ENCODE peak calls at places on chromosomes 12 and 14, in seven cellular contexts. C is psoas muscle; A is A549; G is CD4-positive, alpha-beta T cell; V is dorsolateral prefrontal cortex; L is effector memory CD4-positive, alpha-beta T cell; F is IMR-90. K is an unnamed sample.

GRCh38 chr14:31261859-31262739 is 54.5 kb upstream of the HECTD1 start:
- DNase-seq in C (peak), A (no peak), G (no peak), V (no peak), L (no peak), F (peak), K (no peak)

GRCh38 chr12:129304532-129304931 is 451.3 kb downstream of the GLT1D1 start:
- DNase-seq in C (no peak), A (no peak), G (no peak), V (no peak), L (no peak), F (no peak), K (no peak)

GRCh38 chr12:24584032-24584675 is 364.7 kb downstream of the BCAT1 start:
- DNase-seq in C (no peak), A (no peak), G (no peak), V (no peak), L (no peak), F (no peak), K (no peak)

GRCh38 chr12:80044694-80045046 is 54.7 kb upstream of the OTOGL start:
- DNase-seq in C (no peak), A (no peak), G (no peak), V (no peak), L (no peak), F (peak), K (no peak)

GRCh38 chr12:52582971-52583456 is 9.4 kb upstream of the KRT74 start:
- DNase-seq in C (peak), A (peak), G (peak), V (no peak), L (peak), F (peak), K (peak)

GRCh38 chr14:31043379-31043778 is 17.2 kb upstream of the STRN3 start:
- DNase-seq in C (no peak), A (no peak), G (no peak), V (no peak), L (no peak), F (no peak), K (no peak)

GRCh38 chr14:32724864-32725550 is 213.7 kb upstream of the NPAS3 start:
- DNase-seq in C (no peak), A (no peak), G (no peak), V (no peak), L (no peak), F (peak), K (no peak)

GRCh38 chr14:55625481-55625880 is 45.5 kb downstream of the KTN1 start:
- DNase-seq in C (no peak), A (no peak), G (no peak), V (no peak), L (no peak), F (no peak), K (no peak)

GRCh38 chr14:40122978-40123648 is 690.9 kb upstream of the FBXO33 start:
- DNase-seq in C (no peak), A (no peak), G (no peak), V (no peak), L (no peak), F (no peak), K (no peak)

GRCh38 chr14:102620413-102620812 is 28.0 kb downstream of the RCOR1 start:
- DNase-seq in C (no peak), A (no peak), G (no peak), V (no peak), L (no peak), F (peak), K (no peak)

GRCh38 chr12:125657681-125658080 is 592.4 kb downstream of the AACS start:
- DNase-seq in C (no peak), A (no peak), G (no peak), V (no peak), L (no peak), F (no peak), K (no peak)

GRCh38 chr14:97177016-97177415 is 379.8 kb downstream of the VRK1 start:
- DNase-seq in C (no peak), A (peak), G (peak), V (no peak), L (no peak), F (no peak), K (no peak)

GRCh38 chr12:22543246-22544037 is 900 bp downstream of the C2CD5 start:
- DNase-seq in C (peak), A (no peak), G (peak), V (peak), L (peak), F (peak), K (no peak)

GRCh38 chr12:6752181-6752930 is 585 bp downstream of the MLF2 start:
- DNase-seq in C (no peak), A (peak), G (no peak), V (no peak), L (no peak), F (peak), K (no peak)

GRCh38 chr14:24156840-24157239 is 4.2 kb upstream of the IRF9 start:
- DNase-seq in C (no peak), A (no peak), G (no peak), V (no peak), L (no peak), F (no peak), K (no peak)

GRCh38 chr14:87615822-87616679 is 376.9 kb downstream of the GALC start:
- DNase-seq in C (peak), A (peak), G (no peak), V (peak), L (no peak), F (peak), K (no peak)

GRCh38 chr12:4824415-4824814 is 85.3 kb upstream of the KCNA1 start:
- DNase-seq in C (no peak), A (peak), G (no peak), V (no peak), L (no peak), F (peak), K (no peak)

GRCh38 chr14:60722836-60723217 is 1.3 kb downstream of the SIX4 start:
- DNase-seq in C (peak), A (peak), G (no peak), V (no peak), L (no peak), F (peak), K (no peak)

GRCh38 chr14:65926504-65926903 is 514.0 kb downstream of the FUT8 start:
- DNase-seq in C (no peak), A (no peak), G (no peak), V (no peak), L (no peak), F (no peak), K (no peak)

GRCh38 chr14:102883028-102883953 is 39.2 kb upstream of the AMN start:
- DNase-seq in C (no peak), A (no peak), G (no peak), V (no peak), L (no peak), F (no peak), K (no peak)

GRCh38 chr12:1246637-1247036 is 255.6 kb downstream of the ERC1 start:
- DNase-seq in C (no peak), A (no peak), G (no peak), V (no peak), L (no peak), F (no peak), K (no peak)

GRCh38 chr14:95092723-95093122 is 64.6 kb downstream of the DICER1 start:
- DNase-seq in C (no peak), A (no peak), G (no peak), V (no peak), L (no peak), F (no peak), K (no peak)

GRCh38 chr12:19183121-19183838 is 53.7 kb downstream of the PLEKHA5 start:
- DNase-seq in C (no peak), A (no peak), G (no peak), V (no peak), L (no peak), F (peak), K (no peak)

GRCh38 chr12:53066594-53066978 is 12.6 kb downstream of the SPRYD3 start:
- DNase-seq in C (peak), A (no peak), G (no peak), V (no peak), L (no peak), F (no peak), K (no peak)

GRCh38 chr12:84636801-84637285 is 275.8 kb downstream of the SLC6A15 start:
- DNase-seq in C (no peak), A (no peak), G (no peak), V (no peak), L (no peak), F (peak), K (no peak)

GRCh38 chr12:111435661-111436201 is 30.0 kb downstream of the SH2B3 start:
- DNase-seq in C (no peak), A (no peak), G (no peak), V (no peak), L (no peak), F (no peak), K (no peak)

GRCh38 chr12:1620093-1620492 is 8.9 kb upstream of the WNT5B start:
- DNase-seq in C (no peak), A (no peak), G (no peak), V (no peak), L (no peak), F (no peak), K (no peak)

GRCh38 chr14:22887990-22888378 is 5.0 kb downstream of the REM2 start:
- DNase-seq in C (no peak), A (no peak), G (no peak), V (no peak), L (no peak), F (no peak), K (peak)

GRCh38 chr14:73612339-73613045 is at the start of gene ACOT6:
- DNase-seq in C (peak), A (peak), G (peak), V (peak), L (peak), F (peak), K (peak)

GRCh38 chr12:109741286-109741969 is 27.8 kb downstream of the FAM222A start:
- DNase-seq in C (peak), A (no peak), G (no peak), V (peak), L (no peak), F (no peak), K (no peak)

GRCh38 chr12:23757541-23757962 is 191.9 kb downstream of the SOX5 start:
- DNase-seq in C (no peak), A (no peak), G (no peak), V (no peak), L (no peak), F (no peak), K (no peak)

GRCh38 chr12:66584673-66585072 is 94.2 kb downstream of the GRIP1 start:
- DNase-seq in C (no peak), A (no peak), G (no peak), V (no peak), L (no peak), F (no peak), K (no peak)

GRCh38 chr12:5273709-5274108 is 158.2 kb upstream of the NTF3 start:
- DNase-seq in C (no peak), A (no peak), G (no peak), V (no peak), L (no peak), F (no peak), K (no peak)

GRCh38 chr12:57090924-57091632 is 2.2 kb downstream of the NAB2 start:
- DNase-seq in C (peak), A (no peak), G (no peak), V (no peak), L (no peak), F (no peak), K (peak)

GRCh38 chr14:32038876-32039275 is 38.2 kb upstream of the ARHGAP5 start:
- DNase-seq in C (no peak), A (no peak), G (no peak), V (no peak), L (no peak), F (peak), K (no peak)

GRCh38 chr14:80602931-80603330 is 338.6 kb downstream of the CEP128 start:
- DNase-seq in C (no peak), A (no peak), G (no peak), V (no peak), L (no peak), F (no peak), K (peak)

GRCh38 chr14:77120771-77121743 is 20.5 kb downstream of the ZDHHC22 start:
- DNase-seq in C (no peak), A (no peak), G (peak), V (no peak), L (peak), F (no peak), K (no peak)

GRCh38 chr12:5612556-5613421 is 180.9 kb downstream of the NTF3 start:
- DNase-seq in C (no peak), A (no peak), G (no peak), V (no peak), L (no peak), F (no peak), K (no peak)

GRCh38 chr12:65930114-65930828 is 106.0 kb downstream of the HMGA2 start:
- DNase-seq in C (no peak), A (no peak), G (no peak), V (no peak), L (no peak), F (no peak), K (no peak)

GRCh38 chr12:132186857-132187620 is 42.8 kb downstream of the NOC4L start:
- DNase-seq in C (no peak), A (no peak), G (no peak), V (no peak), L (no peak), F (no peak), K (no peak)
- H3K27ac ChIP-seq in C (no peak), A (no peak), G (peak), V (no peak), L (peak), F (no peak), K (no peak)

DNA sequence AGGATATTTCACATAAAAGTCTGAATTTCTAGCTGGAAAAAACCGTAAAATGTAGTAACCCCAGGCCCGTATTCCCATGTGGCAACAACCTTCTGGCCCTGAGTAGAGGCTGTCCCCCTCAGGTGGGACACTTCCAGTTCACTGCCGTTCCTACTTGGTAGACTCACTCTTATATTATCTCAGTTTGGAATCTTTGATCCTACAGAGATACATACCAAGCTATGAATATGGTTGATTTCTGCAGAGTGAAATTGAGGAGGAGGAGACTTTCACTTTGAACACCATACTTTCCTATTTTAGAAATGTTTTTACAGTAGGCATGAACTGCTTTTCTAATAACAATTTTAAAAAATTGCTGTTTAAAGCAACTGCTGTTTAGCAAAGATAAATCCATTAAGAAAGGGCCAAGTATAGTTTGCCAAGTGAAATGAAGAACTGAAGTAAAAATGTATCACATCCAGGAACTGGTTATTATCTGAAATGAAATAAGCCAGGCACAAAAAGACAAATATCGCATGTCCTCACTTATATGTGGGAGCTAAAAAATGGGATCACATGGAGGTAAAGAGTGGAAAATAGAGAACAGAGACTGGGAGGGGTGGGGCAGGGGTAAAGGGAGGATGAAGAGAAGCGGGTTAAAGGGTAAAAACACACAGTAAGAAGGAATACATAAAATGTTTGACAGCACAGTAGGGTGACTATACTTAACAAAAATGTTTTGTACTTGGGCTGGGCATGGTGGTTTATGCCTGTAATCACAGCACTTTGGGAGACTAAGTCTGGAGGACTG is 92.8 kb upstream of the METAP2 start:
- DNase-seq in C (no peak), A (no peak), G (no peak), V (no peak), L (no peak), F (no peak), K (no peak)
- H3K27ac ChIP-seq in C (no peak), A (no peak), G (no peak), V (no peak), L (no peak), F (no peak), K (no peak)

GRCh38 chr12:62719027-62719426 is 215.9 kb downstream of the PPM1H start:
- DNase-seq in C (no peak), A (no peak), G (no peak), V (no peak), L (no peak), F (no peak), K (no peak)

GRCh38 chr12:62715086-62715786 is 219.7 kb downstream of the PPM1H start:
- DNase-seq in C (no peak), A (no peak), G (no peak), V (peak), L (no peak), F (no peak), K (no peak)

GRCh38 chr12:62716037-62716436 is 218.9 kb downstream of the PPM1H start:
- DNase-seq in C (no peak), A (no peak), G (no peak), V (no peak), L (no peak), F (no peak), K (no peak)

GRCh38 chr12:62717636-62718035 is 217.3 kb downstream of the PPM1H start:
- DNase-seq in C (no peak), A (no peak), G (no peak), V (no peak), L (no peak), F (no peak), K (no peak)

GRCh38 chr12:62716866-62717477 is 218.0 kb downstream of the PPM1H start:
- DNase-seq in C (no peak), A (peak), G (no peak), V (no peak), L (no peak), F (no peak), K (no peak)
- H3K27ac ChIP-seq in C (no peak), A (peak), G (no peak), V (no peak), L (no peak), F (no peak), K (no peak)

GRCh38 chr14:68261092-68261842 is 441.7 kb downstream of the RAD51B start:
- DNase-seq in C (no peak), A (no peak), G (no peak), V (no peak), L (no peak), F (no peak), K (no peak)
- H3K27ac ChIP-seq in C (no peak), A (no peak), G (peak), V (no peak), L (peak), F (no peak), K (no peak)

GRCh38 chr14:100822007-100822406 is 3.9 kb upstream of the MEG3 start:
- DNase-seq in C (no peak), A (no peak), G (no peak), V (no peak), L (no peak), F (no peak), K (no peak)
- H3K27ac ChIP-seq in C (no peak), A (no peak), G (no peak), V (no peak), L (no peak), F (no peak), K (no peak)

GRCh38 chr12:92541024-92541423 is 161.8 kb upstream of the PLEKHG7 start:
- DNase-seq in C (no peak), A (no peak), G (no peak), V (no peak), L (no peak), F (no peak), K (no peak)

GRCh38 chr12:92544321-92544720 is 158.5 kb upstream of the PLEKHG7 start:
- DNase-seq in C (no peak), A (no peak), G (no peak), V (no peak), L (no peak), F (no peak), K (no peak)

GRCh38 chr12:92546259-92546825 is 156.4 kb upstream of the PLEKHG7 start:
- DNase-seq in C (no peak), A (no peak), G (no peak), V (no peak), L (no peak), F (no peak), K (no peak)

GRCh38 chr12:92543872-92544271 is 158.9 kb upstream of the PLEKHG7 start:
- DNase-seq in C (no peak), A (no peak), G (no peak), V (no peak), L (no peak), F (peak), K (no peak)

GRCh38 chr12:92543359-92543758 is 159.4 kb upstream of the PLEKHG7 start:
- DNase-seq in C (no peak), A (no peak), G (no peak), V (no peak), L (no peak), F (no peak), K (no peak)
- H3K27ac ChIP-seq in C (no peak), A (no peak), G (no peak), V (no peak), L (no peak), F (no peak), K (no peak)

GRCh38 chr14:68686212-68686478 is 106.7 kb downstream of the ZFP36L1 start:
- DNase-seq in C (no peak), A (no peak), G (no peak), V (no peak), L (no peak), F (no peak), K (no peak)

GRCh38 chr14:68688872-68689371 is 103.9 kb downstream of the ZFP36L1 start:
- DNase-seq in C (no peak), A (no peak), G (no peak), V (no peak), L (no peak), F (peak), K (no peak)

GRCh38 chr14:68689426-68689825 is 103.4 kb downstream of the ZFP36L1 start:
- DNase-seq in C (no peak), A (no peak), G (no peak), V (no peak), L (no peak), F (no peak), K (no peak)

GRCh38 chr14:68686724-68687123 is 106.1 kb downstream of the ZFP36L1 start:
- DNase-seq in C (no peak), A (no peak), G (no peak), V (no peak), L (no peak), F (no peak), K (no peak)

DNA sequence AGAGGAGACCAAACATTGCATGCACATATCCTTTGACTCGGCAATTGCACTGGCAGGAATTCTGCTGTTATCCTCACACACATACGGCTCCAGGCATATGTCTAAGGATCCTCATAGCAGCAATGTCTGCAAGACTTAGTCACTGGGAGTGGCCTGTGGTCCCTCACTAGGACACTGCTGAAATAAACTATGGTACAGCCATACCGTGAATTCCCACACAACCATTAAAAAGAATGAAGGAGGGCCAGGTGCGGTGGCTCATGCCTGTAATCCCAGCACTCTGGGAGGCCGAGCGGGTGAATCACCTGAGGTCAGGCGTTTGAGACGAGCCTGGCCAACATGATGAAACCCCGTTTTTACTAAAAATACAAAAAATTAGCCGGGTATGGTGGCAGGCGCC is 105.1 kb downstream of the ZFP36L1 start:
- DNase-seq in C (no peak), A (peak), G (no peak), V (no peak), L (no peak), F (peak), K (no peak)
- H3K27ac ChIP-seq in C (no peak), A (peak), G (no peak), V (no peak), L (no peak), F (no peak), K (no peak)

GRCh38 chr12:122226366-122227222 is 742 bp upstream of the DIABLO start:
- DNase-seq in C (no peak), A (no peak), G (no peak), V (no peak), L (no peak), F (no peak), K (no peak)
- H3K27ac ChIP-seq in C (peak), A (no peak), G (no peak), V (no peak), L (no peak), F (no peak), K (no peak)

GRCh38 chr12:96221391-96221790 is 27.2 kb downstream of the ELK3 start:
- DNase-seq in C (no peak), A (no peak), G (no peak), V (no peak), L (no peak), F (no peak), K (no peak)
- H3K27ac ChIP-seq in C (no peak), A (peak), G (no peak), V (no peak), L (no peak), F (no peak), K (no peak)

GRCh38 chr12:130838951-130839769 is at the start of gene STX2:
- DNase-seq in C (peak), A (peak), G (peak), V (peak), L (peak), F (peak), K (peak)
- H3K27ac ChIP-seq in C (peak), A (peak), G (peak), V (no peak), L (peak), F (peak), K (no peak)

K was measured in caudate nucleus.